ENCODE peak calls at places on chromosomes 7 and 10, in six cellular contexts. S, U, F, W, P and B are unnamed samples.
A peak's percentile ranks its signal among the peaks of the same experiment; 100 is the strongest.

GRCh38 chr7:74269757-74270277 is 15.6 kb upstream of the RFC2 start:
- DNase-seq in W (peak; percentile 86), F (peak; percentile 62), S (peak; percentile 59), U (peak; percentile 77), P (peak; percentile 67), B (peak; percentile 82)

GRCh38 chr7:150686030-150686626 is 622 bp downstream of the GIMAP2 start:
- DNase-seq in W (no peak), P (no peak), S (no peak), F (no peak), U (no peak), B (no peak)

GRCh38 chr10:43205681-43206390 is 61.0 kb downstream of the RASGEF1A start:
- DNase-seq in U (peak; percentile 65), F (peak; percentile 48), P (no peak), W (peak; percentile 5), S (peak; percentile 22), B (no peak)

GRCh38 chr10:58967551-58968418 is 208.7 kb upstream of the PHYHIPL start:
- DNase-seq in F (peak; percentile 44), S (peak; percentile 45), U (peak; percentile 83), P (peak; percentile 85), W (no peak), B (peak; percentile 41)

GRCh38 chr7:107879400-107880035 is 11.5 kb upstream of the DLD start:
- DNase-seq in P (peak; percentile 65), W (peak; percentile 35), U (no peak), S (no peak), F (no peak), B (no peak)

GRCh38 chr10:65496541-65496940 is 1429.3 kb upstream of the LRRTM3 start:
- DNase-seq in U (no peak), W (no peak), P (no peak), S (no peak), F (no peak), B (no peak)

GRCh38 chr7:142563470-142563869 is 185.8 kb upstream of the PRSS1 start:
- DNase-seq in W (no peak), U (no peak), S (no peak), P (no peak), F (no peak), B (no peak)

GRCh38 chr10:53314856-53315255 is 542.3 kb upstream of the MBL2 start:
- DNase-seq in W (no peak), P (no peak), S (no peak), F (no peak), U (no peak), B (no peak)

GRCh38 chr10:78981257-78981969 is 87.4 kb upstream of the ZMIZ1 start:
- DNase-seq in W (no peak), S (no peak), F (no peak), P (no peak), U (peak; percentile 18), B (no peak)

GRCh38 chr10:14623931-14624330 is 150.8 kb downstream of the FAM107B start:
- DNase-seq in P (no peak), S (no peak), W (no peak), U (no peak), F (no peak), B (no peak)

GRCh38 chr7:103685646-103686418 is 239.8 kb upstream of the SLC26A5 start:
- DNase-seq in S (no peak), P (no peak), W (no peak), F (no peak), U (no peak), B (no peak)

GRCh38 chr7:92456241-92456640 is 9.0 kb downstream of the GATAD1 start:
- DNase-seq in S (no peak), U (no peak), F (no peak), P (no peak), W (no peak), B (no peak)

GRCh38 chr10:124515244-124515970 is 53.8 kb downstream of the LHPP start:
- DNase-seq in F (peak; percentile 15), P (no peak), S (peak; percentile 16), W (no peak), U (no peak), B (no peak)

GRCh38 chr10:44180321-44181154 is 204.4 kb downstream of the CXCL12 start:
- DNase-seq in P (no peak), U (no peak), W (no peak), F (no peak), S (peak; percentile 67), B (no peak)

GRCh38 chr7:135386776-135387175 is 123.1 kb downstream of the CNOT4 start:
- DNase-seq in F (no peak), W (no peak), P (no peak), S (no peak), U (no peak), B (no peak)

GRCh38 chr10:128310966-128311658 is 184.9 kb upstream of the MKI67 start:
- DNase-seq in W (no peak), P (peak; percentile 74), F (no peak), S (no peak), U (no peak), B (no peak)

GRCh38 chr7:50851451-50851850 is 68.8 kb upstream of the GRB10 start:
- DNase-seq in F (no peak), S (no peak), W (no peak), P (no peak), U (no peak), B (no peak)

GRCh38 chr7:48350515-48350914 is 179.3 kb downstream of the ABCA13 start:
- DNase-seq in W (no peak), S (no peak), U (no peak), F (no peak), P (no peak), B (no peak)

GRCh38 chr7:48355346-48355745 is 184.1 kb downstream of the ABCA13 start:
- DNase-seq in W (no peak), F (no peak), S (no peak), U (no peak), P (no peak), B (no peak)

GRCh38 chr7:48347426-48347825 is 176.2 kb downstream of the ABCA13 start:
- DNase-seq in F (no peak), U (no peak), P (no peak), W (no peak), S (no peak), B (no peak)

GRCh38 chr7:48351893-48352292 is 180.6 kb downstream of the ABCA13 start:
- DNase-seq in S (no peak), W (no peak), U (no peak), F (no peak), P (no peak), B (no peak)
- H3K4me3 ChIP-seq in S (no peak overlapping the region), W (no peak overlapping the region), U (no peak overlapping the region), F (no peak overlapping the region), P (no peak overlapping the region), B (no peak overlapping the region)

DNA sequence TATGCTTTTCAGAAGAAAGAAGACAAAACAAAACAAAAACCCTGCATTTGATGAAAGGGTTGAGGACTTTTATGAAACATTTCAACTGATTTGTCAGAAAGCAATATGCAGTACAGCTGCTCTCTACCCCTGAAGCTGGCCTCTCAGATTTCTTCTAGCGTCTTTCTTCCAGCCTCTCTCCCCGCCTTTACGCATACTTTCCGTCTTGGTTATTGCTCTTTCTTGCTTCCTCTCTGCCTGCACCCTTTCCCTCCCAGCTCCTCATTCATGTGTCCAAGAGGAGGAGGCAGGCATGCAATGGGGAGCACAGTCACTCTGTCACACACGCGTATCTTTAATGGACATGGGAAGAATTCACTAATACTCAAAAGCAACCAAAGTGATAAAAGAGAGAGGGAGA is 91.0 kb upstream of the COL1A2 start:
- DNase-seq in P (no peak), F (no peak), W (no peak), S (no peak), U (no peak), B (no peak)
- H3K4me1 ChIP-seq in P (peaks cover 23% of the 10 kb centered on the region), F (peaks cover 16% of the 10 kb centered on the region), W (peaks cover 41% of the 10 kb centered on the region), S (peaks cover 6% of the 10 kb centered on the region), U (peaks cover 26% of the 10 kb centered on the region), B (peaks cover 5% of the 10 kb centered on the region)

GRCh38 chr7:121330053-121330833 is 1.4 kb downstream of the WNT16 start:
- DNase-seq in P (peak; percentile 81), F (no peak), U (peak; percentile 35), S (no peak), W (no peak), B (no peak)

GRCh38 chr7:121328508-121329459 is at the start of gene WNT16:
- DNase-seq in P (peak; percentile 74), S (no peak), U (peak; percentile 76), W (no peak), F (no peak), B (no peak)

GRCh38 chr7:121329460-121330052 is 756 bp downstream of the WNT16 start:
- DNase-seq in F (no peak), S (no peak), W (no peak), P (peak; percentile 79), U (peak; percentile 74), B (no peak)

GRCh38 chr7:121331048-121331447 is 2.2 kb downstream of the WNT16 start:
- DNase-seq in W (no peak), S (no peak), F (no peak), U (no peak), P (no peak), B (no peak)

GRCh38 chr7:121327671-121328070 is 1.1 kb upstream of the WNT16 start:
- DNase-seq in U (no peak), W (no peak), P (no peak), S (no peak), F (no peak), B (no peak)
- H3K27me3 ChIP-seq in U (peaks cover 5% of the 10 kb centered on the region), W (peaks cover 58% of the 10 kb centered on the region), P (peaks cover 59% of the 10 kb centered on the region), S (peaks cover 54% of the 10 kb centered on the region), F (no peaks in the 10 kb centered on the region), B (peaks cover 7% of the 10 kb centered on the region)

GRCh38 chr7:36288501-36288900 is 101.2 kb upstream of the ANLN start:
- DNase-seq in S (no peak), P (no peak), W (no peak), F (no peak), U (no peak), B (no peak)

GRCh38 chr7:36289833-36290661 is 99.6 kb upstream of the ANLN start:
- DNase-seq in S (no peak), U (peak; percentile 85), F (no peak), P (no peak), W (no peak), B (no peak)

GRCh38 chr7:36287371-36288241 is 102.1 kb upstream of the ANLN start:
- DNase-seq in W (no peak), F (peak; percentile 76), P (no peak), U (no peak), S (no peak), B (no peak)

GRCh38 chr7:36295090-36295489 is 94.6 kb upstream of the ANLN start:
- DNase-seq in U (no peak), F (no peak), S (no peak), W (no peak), P (no peak), B (no peak)

DNA sequence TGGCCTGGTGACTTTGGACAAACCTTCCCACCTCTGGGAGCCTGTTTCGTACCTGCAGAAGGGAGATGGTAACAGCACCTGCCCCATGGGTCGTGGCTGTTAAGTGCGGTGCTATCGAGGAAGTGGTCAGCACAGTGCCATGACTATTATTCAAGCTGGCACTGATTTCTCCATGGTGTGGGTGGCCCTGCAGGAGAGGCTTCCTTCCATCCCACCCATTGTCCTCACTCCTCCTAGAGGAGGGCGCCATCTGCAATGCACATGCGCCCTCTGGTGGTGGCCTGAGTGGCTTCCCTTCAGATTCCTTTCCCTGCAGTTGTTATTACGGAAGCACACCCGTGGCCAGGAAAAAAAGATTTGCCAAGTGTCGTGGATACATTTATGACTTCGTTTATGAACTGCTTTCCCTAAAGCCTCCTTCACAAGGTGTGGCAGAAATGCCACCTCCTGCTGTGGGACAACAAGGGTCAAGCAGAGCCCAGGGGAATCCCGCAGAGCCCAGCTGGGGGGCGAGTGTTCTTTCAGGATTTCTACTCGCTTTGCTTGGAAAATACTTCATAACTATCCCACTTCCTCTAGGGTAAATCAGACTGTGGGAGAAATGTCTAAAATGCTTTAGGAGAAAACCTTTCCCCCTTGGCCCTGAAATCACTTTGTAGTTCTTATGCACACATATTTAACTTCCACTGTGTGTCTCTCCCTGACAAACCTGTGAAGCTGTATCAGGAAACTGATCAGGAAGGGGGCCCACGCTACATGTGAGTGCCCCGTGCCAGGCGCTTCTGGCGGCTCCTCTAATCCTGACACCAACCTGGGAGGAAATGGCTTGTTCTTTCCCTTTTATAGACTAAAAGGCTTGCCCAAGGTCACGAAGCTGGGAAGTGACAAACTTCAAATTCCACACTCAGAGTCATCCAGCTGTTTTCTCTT is 98.0 kb upstream of the ANLN start:
- DNase-seq in F (peak; percentile 89), S (peak; percentile 90), W (peak; percentile 88), U (peak; percentile 92), P (peak; percentile 91), B (no peak)
- H3K4me3 ChIP-seq in F (no peak overlapping the region), S (peak overlapping the region; percentile 39), W (peak overlapping the region; percentile 11), U (peak overlapping the region; percentile 28), P (no peak overlapping the region), B (no peak overlapping the region)